ENCODE peak calls at places on chromosome 1, in six cellular contexts. T is cardiac muscle cell, J is memory B cell, C is HepG2, N is type B pancreatic cell, P is occipital lobe. M is an unnamed sample.

GRCh38 chr1:48687271-48688045 is 89.2 kb downstream of the BEND5 start:
- DNase-seq in J (no peak), N (no peak), C (no peak), P (no peak), T (no peak), M (no peak)

GRCh38 chr1:68197891-68198290 is 34.4 kb downstream of the WLS start:
- DNase-seq in N (no peak), C (peak), J (no peak), P (no peak), T (no peak), M (no peak)

GRCh38 chr1:246280551-246280950 is 226.5 kb downstream of the SMYD3 start:
- DNase-seq in N (no peak), C (peak), P (no peak), J (no peak), T (peak), M (no peak)

GRCh38 chr1:182383037-182383661 is 8.4 kb downstream of the GLUL start:
- DNase-seq in C (no peak), N (no peak), J (no peak), P (no peak), T (no peak), M (no peak)

GRCh38 chr1:235835226-235835625 is 31.5 kb downstream of the LYST start:
- DNase-seq in J (no peak), C (no peak), N (no peak), T (no peak), P (no peak), M (no peak)

GRCh38 chr1:151854658-151855057 is 1.1 kb upstream of the THEM5 start:
- DNase-seq in P (no peak), C (no peak), T (no peak), J (no peak), N (no peak), M (no peak)

GRCh38 chr1:182611326-182611725 is 7.1 kb upstream of the RGS16 start:
- DNase-seq in C (no peak), J (no peak), P (no peak), N (no peak), T (no peak), M (no peak)

GRCh38 chr1:246297314-246298273 is 209.5 kb downstream of the SMYD3 start:
- DNase-seq in P (no peak), J (no peak), N (no peak), C (no peak), T (no peak), M (no peak)

GRCh38 chr1:183227963-183228649 is 42.0 kb downstream of the LAMC2 start:
- DNase-seq in J (peak), P (no peak), T (peak), C (peak), N (no peak), M (no peak)

GRCh38 chr1:108813326-108813725 is 43.6 kb downstream of the AKNAD1 start:
- DNase-seq in N (no peak), P (no peak), C (no peak), J (no peak), T (no peak), M (no peak)

GRCh38 chr1:53294557-53294956 is 33.3 kb downstream of the LRP8 start:
- DNase-seq in P (peak), N (no peak), J (no peak), C (no peak), T (no peak), M (peak)

GRCh38 chr1:42745851-42746250 is 5.8 kb upstream of the CLDN19 start:
- DNase-seq in J (no peak), N (no peak), P (no peak), C (no peak), T (no peak), M (no peak)

GRCh38 chr1:178908358-178908757 is 37.5 kb upstream of the ANGPTL1 start:
- DNase-seq in J (no peak), T (no peak), C (no peak), P (no peak), N (no peak), M (no peak)

GRCh38 chr1:84492726-84493125 is 13.5 kb upstream of the SPATA1 start:
- DNase-seq in C (peak), N (no peak), J (no peak), T (peak), P (no peak), M (no peak)

GRCh38 chr1:30853350-30853749 is 55.2 kb downstream of the SDC3 start:
- DNase-seq in N (no peak), P (no peak), T (peak), J (no peak), C (peak), M (no peak)

GRCh38 chr1:205545991-205546390 is 41.5 kb downstream of the CDK18 start:
- DNase-seq in P (no peak), N (peak), J (no peak), T (no peak), C (no peak), M (no peak)

GRCh38 chr1:97488505-97488904 is 432.3 kb downstream of the DPYD start:
- DNase-seq in P (no peak), J (no peak), C (no peak), N (no peak), T (no peak), M (no peak)

GRCh38 chr1:57620589-57620988 is 196.7 kb upstream of the DAB1 start:
- DNase-seq in J (no peak), N (no peak), C (no peak), T (no peak), P (no peak), M (no peak)